ENCODE peak calls at places on chromosomes 4 and X, in eight cellular contexts. One of them, this sample, is unnamed.

GRCh38 chrX:100748133-100748532 is 16.2 kb upstream of the SYTL4 start:
- DNase-seq in AG09319: no peak
- DNase-seq in colonic mucosa: no peak
- DNase-seq in mucosa of descending colon: no peak
- DNase-seq in neural crest cell: no peak
- DNase-seq in GM20000: no peak
- DNase-seq in thoracic aorta: no peak
- DNase-seq in upper lobe of right lung: no peak
- DNase-seq in this sample: no peak

GRCh38 chr4:5979981-5980380 is 38.2 kb downstream of the C4orf50 start:
- DNase-seq in AG09319: no peak
- DNase-seq in colonic mucosa: no peak
- DNase-seq in mucosa of descending colon: no peak
- DNase-seq in neural crest cell: peak; percentile 41
- DNase-seq in GM20000: no peak
- DNase-seq in thoracic aorta: no peak
- DNase-seq in upper lobe of right lung: peak; percentile 63
- DNase-seq in this sample: no peak

GRCh38 chr4:8709729-8710360 is 117.3 kb downstream of the CPZ start:
- DNase-seq in AG09319: no peak
- DNase-seq in colonic mucosa: no peak
- DNase-seq in mucosa of descending colon: no peak
- DNase-seq in neural crest cell: no peak
- DNase-seq in GM20000: no peak
- DNase-seq in thoracic aorta: no peak
- DNase-seq in upper lobe of right lung: peak; percentile 27
- DNase-seq in this sample: no peak

GRCh38 chrX:40579880-40580536 is 762 bp upstream of the ATP6AP2 start:
- DNase-seq in AG09319: no peak
- DNase-seq in colonic mucosa: no peak
- DNase-seq in mucosa of descending colon: peak; percentile 7
- DNase-seq in neural crest cell: no peak
- DNase-seq in GM20000: no peak
- DNase-seq in thoracic aorta: no peak
- DNase-seq in upper lobe of right lung: no peak
- DNase-seq in this sample: no peak

GRCh38 chr4:46994007-46994405 is 625 bp upstream of the GABRA4 start:
- DNase-seq in AG09319: no peak
- DNase-seq in colonic mucosa: no peak
- DNase-seq in mucosa of descending colon: no peak
- DNase-seq in neural crest cell: no peak
- DNase-seq in GM20000: peak; percentile 32
- DNase-seq in thoracic aorta: no peak
- DNase-seq in upper lobe of right lung: no peak
- DNase-seq in this sample: no peak

GRCh38 chrX:12701625-12702024 is 89.6 kb upstream of the PRPS2 start:
- DNase-seq in AG09319: peak; percentile 4
- DNase-seq in colonic mucosa: peak; percentile 38
- DNase-seq in mucosa of descending colon: peak; percentile 41
- DNase-seq in neural crest cell: peak; percentile 32
- DNase-seq in GM20000: peak; percentile 44
- DNase-seq in thoracic aorta: no peak
- DNase-seq in upper lobe of right lung: peak; percentile 65
- DNase-seq in this sample: no peak

GRCh38 chrX:120136128-120136527 is 20.4 kb upstream of the RHOXF1 start:
- DNase-seq in AG09319: no peak
- DNase-seq in colonic mucosa: no peak
- DNase-seq in mucosa of descending colon: no peak
- DNase-seq in neural crest cell: no peak
- DNase-seq in GM20000: no peak
- DNase-seq in thoracic aorta: no peak
- DNase-seq in upper lobe of right lung: no peak
- DNase-seq in this sample: no peak

GRCh38 chr4:61446957-61447356 is 246.8 kb downstream of the ADGRL3 start:
- DNase-seq in AG09319: no peak
- DNase-seq in colonic mucosa: no peak
- DNase-seq in mucosa of descending colon: no peak
- DNase-seq in neural crest cell: no peak
- DNase-seq in GM20000: no peak
- DNase-seq in thoracic aorta: no peak
- DNase-seq in upper lobe of right lung: no peak
- DNase-seq in this sample: no peak

GRCh38 chr4:45063166-45063565 is 336.8 kb upstream of the GNPDA2 start:
- DNase-seq in AG09319: no peak
- DNase-seq in colonic mucosa: no peak
- DNase-seq in mucosa of descending colon: no peak
- DNase-seq in neural crest cell: no peak
- DNase-seq in GM20000: no peak
- DNase-seq in thoracic aorta: no peak
- DNase-seq in upper lobe of right lung: no peak
- DNase-seq in this sample: no peak

GRCh38 chr4:82758701-82759685 is 39.6 kb downstream of the SCD5 start:
- DNase-seq in AG09319: no peak
- DNase-seq in colonic mucosa: no peak
- DNase-seq in mucosa of descending colon: no peak
- DNase-seq in neural crest cell: no peak
- DNase-seq in GM20000: no peak
- DNase-seq in thoracic aorta: no peak
- DNase-seq in upper lobe of right lung: no peak
- DNase-seq in this sample: no peak

GRCh38 chr4:37463457-37463856 is 218.9 kb downstream of the NWD2 start:
- DNase-seq in AG09319: no peak
- DNase-seq in colonic mucosa: peak; percentile 59
- DNase-seq in mucosa of descending colon: peak; percentile 62
- DNase-seq in neural crest cell: no peak
- DNase-seq in GM20000: no peak
- DNase-seq in thoracic aorta: no peak
- DNase-seq in upper lobe of right lung: no peak
- DNase-seq in this sample: no peak

GRCh38 chrX:110003167-110004156 is 548 bp downstream of the TMEM164 start:
- DNase-seq in AG09319: no peak
- DNase-seq in colonic mucosa: no peak
- DNase-seq in mucosa of descending colon: peak; percentile 22
- DNase-seq in neural crest cell: no peak
- DNase-seq in GM20000: no peak
- DNase-seq in thoracic aorta: no peak
- DNase-seq in upper lobe of right lung: peak; percentile 68
- DNase-seq in this sample: no peak

GRCh38 chr4:153937289-153937688 is 148.4 kb upstream of the SFRP2 start:
- DNase-seq in AG09319: no peak
- DNase-seq in colonic mucosa: no peak
- DNase-seq in mucosa of descending colon: no peak
- DNase-seq in neural crest cell: no peak
- DNase-seq in GM20000: no peak
- DNase-seq in thoracic aorta: no peak
- DNase-seq in upper lobe of right lung: no peak
- DNase-seq in this sample: no peak

GRCh38 chr4:11130195-11130975 is 298.3 kb downstream of the HS3ST1 start:
- DNase-seq in AG09319: no peak
- DNase-seq in colonic mucosa: no peak
- DNase-seq in mucosa of descending colon: no peak
- DNase-seq in neural crest cell: no peak
- DNase-seq in GM20000: no peak
- DNase-seq in thoracic aorta: no peak
- DNase-seq in upper lobe of right lung: no peak
- DNase-seq in this sample: no peak

GRCh38 chr4:67522851-67523671 is 22.2 kb downstream of the CENPC start:
- DNase-seq in AG09319: no peak
- DNase-seq in colonic mucosa: no peak
- DNase-seq in mucosa of descending colon: no peak
- DNase-seq in neural crest cell: no peak
- DNase-seq in GM20000: no peak
- DNase-seq in thoracic aorta: no peak
- DNase-seq in upper lobe of right lung: no peak
- DNase-seq in this sample: no peak

GRCh38 chr4:107838138-107838618 is 13.4 kb downstream of the SGMS2 start:
- DNase-seq in AG09319: peak; percentile 70
- DNase-seq in colonic mucosa: no peak
- DNase-seq in mucosa of descending colon: no peak
- DNase-seq in neural crest cell: no peak
- DNase-seq in GM20000: no peak
- DNase-seq in thoracic aorta: no peak
- DNase-seq in upper lobe of right lung: no peak
- DNase-seq in this sample: no peak

GRCh38 chr4:80092847-80093246 is 19.8 kb upstream of the ANTXR2 start:
- DNase-seq in AG09319: no peak
- DNase-seq in colonic mucosa: no peak
- DNase-seq in mucosa of descending colon: no peak
- DNase-seq in neural crest cell: no peak
- DNase-seq in GM20000: no peak
- DNase-seq in thoracic aorta: no peak
- DNase-seq in upper lobe of right lung: no peak
- DNase-seq in this sample: no peak

GRCh38 chr4:142473218-142473959 is 372.7 kb downstream of the INPP4B start:
- DNase-seq in AG09319: no peak
- DNase-seq in colonic mucosa: no peak
- DNase-seq in mucosa of descending colon: peak; percentile 19
- DNase-seq in neural crest cell: no peak
- DNase-seq in GM20000: no peak
- DNase-seq in thoracic aorta: no peak
- DNase-seq in upper lobe of right lung: peak; percentile 59
- DNase-seq in this sample: no peak

GRCh38 chr4:2761035-2761923 is 5.1 kb upstream of the TNIP2 start:
- DNase-seq in AG09319: no peak
- DNase-seq in colonic mucosa: peak; percentile 94
- DNase-seq in mucosa of descending colon: peak; percentile 92
- DNase-seq in neural crest cell: no peak
- DNase-seq in GM20000: peak; percentile 49
- DNase-seq in thoracic aorta: no peak
- DNase-seq in upper lobe of right lung: peak; percentile 78
- DNase-seq in this sample: peak; percentile 51

GRCh38 chrX:145405012-145405411 is 157.7 kb downstream of the SPANXN1 start:
- DNase-seq in AG09319: no peak
- DNase-seq in colonic mucosa: peak; percentile 23
- DNase-seq in mucosa of descending colon: peak; percentile 33
- DNase-seq in neural crest cell: peak; percentile 31
- DNase-seq in GM20000: peak; percentile 5
- DNase-seq in thoracic aorta: no peak
- DNase-seq in upper lobe of right lung: no peak
- DNase-seq in this sample: no peak
- TF ChIP-seq CTCF in AG09319: peak; percentile 47
- TF ChIP-seq CTCF in colonic mucosa: peak; percentile 54
- TF ChIP-seq CTCF in mucosa of descending colon: peak; percentile 11
- TF ChIP-seq CTCF in neural crest cell: peak; percentile 72
- TF ChIP-seq CTCF in GM20000: no peak
- TF ChIP-seq CTCF in thoracic aorta: peak; percentile 18
- TF ChIP-seq CTCF in upper lobe of right lung: peak; percentile 48
- TF ChIP-seq CTCF in this sample: peak; percentile 80

DNA sequence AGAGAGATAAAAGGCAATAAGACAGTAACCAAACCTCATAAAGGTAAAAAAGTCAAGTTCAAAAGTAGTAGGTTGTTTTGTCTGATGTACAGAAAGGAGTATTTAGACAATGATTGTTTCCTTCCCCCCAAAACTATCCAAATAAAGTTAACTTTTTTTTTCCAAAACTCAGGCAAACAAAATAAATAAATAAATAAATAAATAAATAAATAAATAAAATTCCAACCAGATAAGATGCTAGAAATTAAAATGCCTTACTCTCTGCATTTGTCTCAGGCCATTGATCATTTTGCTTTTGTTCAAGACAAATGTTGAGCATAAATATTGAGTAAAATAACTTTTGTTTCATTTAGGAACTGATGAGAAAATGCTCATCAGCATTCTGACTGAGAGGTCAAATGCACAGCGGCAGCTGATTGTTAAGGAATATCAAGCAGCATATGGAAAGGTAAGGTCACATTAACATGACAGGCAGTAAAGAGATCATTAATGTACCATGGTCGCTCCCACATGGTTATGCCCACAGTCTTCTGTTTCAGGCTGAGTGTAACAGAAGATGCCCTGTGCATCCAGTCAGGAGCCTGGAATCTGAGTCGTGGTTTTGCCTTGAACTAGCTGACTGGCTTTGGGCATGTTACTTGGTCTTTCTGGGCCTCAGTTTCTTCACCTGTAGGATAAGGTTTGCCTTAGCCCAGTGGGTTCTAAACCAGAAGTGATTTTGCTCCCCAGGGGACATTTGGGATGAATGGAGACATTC is 27.3 kb downstream of the ANXA3 start:
- DNase-seq in AG09319: no peak
- DNase-seq in colonic mucosa: no peak
- DNase-seq in mucosa of descending colon: no peak
- DNase-seq in neural crest cell: no peak
- DNase-seq in GM20000: no peak
- DNase-seq in thoracic aorta: no peak
- DNase-seq in upper lobe of right lung: no peak
- DNase-seq in this sample: no peak
- TF ChIP-seq CTCF in AG09319: no peak
- TF ChIP-seq CTCF in colonic mucosa: no peak
- TF ChIP-seq CTCF in mucosa of descending colon: no peak
- TF ChIP-seq CTCF in neural crest cell: no peak
- TF ChIP-seq CTCF in GM20000: no peak
- TF ChIP-seq CTCF in thoracic aorta: no peak
- TF ChIP-seq CTCF in upper lobe of right lung: no peak
- TF ChIP-seq CTCF in this sample: no peak

GRCh38 chrX:82224961-82225360 is 1023.1 kb downstream of the SH3BGRL start:
- DNase-seq in AG09319: no peak
- DNase-seq in colonic mucosa: no peak
- DNase-seq in mucosa of descending colon: no peak
- DNase-seq in neural crest cell: no peak
- DNase-seq in GM20000: no peak
- DNase-seq in thoracic aorta: no peak
- DNase-seq in upper lobe of right lung: no peak
- DNase-seq in this sample: no peak

GRCh38 chrX:82232679-82233078 is 1030.8 kb downstream of the SH3BGRL start:
- DNase-seq in AG09319: no peak
- DNase-seq in colonic mucosa: no peak
- DNase-seq in mucosa of descending colon: no peak
- DNase-seq in neural crest cell: no peak
- DNase-seq in GM20000: no peak
- DNase-seq in thoracic aorta: no peak
- DNase-seq in upper lobe of right lung: no peak
- DNase-seq in this sample: peak; percentile 58

GRCh38 chrX:82230013-82230412 is 1028.1 kb downstream of the SH3BGRL start:
- DNase-seq in AG09319: no peak
- DNase-seq in colonic mucosa: no peak
- DNase-seq in mucosa of descending colon: no peak
- DNase-seq in neural crest cell: no peak
- DNase-seq in GM20000: no peak
- DNase-seq in thoracic aorta: no peak
- DNase-seq in upper lobe of right lung: no peak
- DNase-seq in this sample: no peak
- TF ChIP-seq CTCF in AG09319: no peak
- TF ChIP-seq CTCF in colonic mucosa: no peak
- TF ChIP-seq CTCF in mucosa of descending colon: no peak
- TF ChIP-seq CTCF in neural crest cell: peak; percentile 22
- TF ChIP-seq CTCF in GM20000: no peak
- TF ChIP-seq CTCF in thoracic aorta: no peak
- TF ChIP-seq CTCF in upper lobe of right lung: no peak
- TF ChIP-seq CTCF in this sample: no peak

DNA sequence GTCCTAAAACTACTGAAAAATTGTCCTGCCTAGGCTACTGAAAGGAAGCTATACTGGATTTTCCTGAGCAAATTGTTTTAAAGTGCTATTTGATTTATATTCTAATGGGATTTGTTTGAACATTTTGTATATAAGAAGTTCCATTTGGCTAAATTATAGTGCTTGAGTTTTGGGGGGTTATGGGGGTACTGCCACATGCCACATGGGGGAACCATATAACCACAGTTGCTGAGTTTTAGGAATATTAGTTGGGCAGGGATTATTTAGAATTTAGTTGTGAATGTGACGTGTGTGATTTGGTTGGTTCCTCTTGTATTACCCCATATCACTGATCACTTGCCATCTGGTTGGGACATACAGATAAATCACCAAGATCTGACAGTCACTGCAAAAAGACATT is 224.5 kb upstream of the TAPT1 start:
- DNase-seq in AG09319: no peak
- DNase-seq in colonic mucosa: no peak
- DNase-seq in mucosa of descending colon: no peak
- DNase-seq in neural crest cell: no peak
- DNase-seq in GM20000: no peak
- DNase-seq in thoracic aorta: no peak
- DNase-seq in upper lobe of right lung: no peak
- DNase-seq in this sample: no peak
- TF ChIP-seq CTCF in AG09319: peak; percentile 41
- TF ChIP-seq CTCF in colonic mucosa: no peak
- TF ChIP-seq CTCF in mucosa of descending colon: no peak
- TF ChIP-seq CTCF in neural crest cell: no peak
- TF ChIP-seq CTCF in GM20000: no peak
- TF ChIP-seq CTCF in thoracic aorta: no peak
- TF ChIP-seq CTCF in upper lobe of right lung: peak; percentile 25
- TF ChIP-seq CTCF in this sample: peak; percentile 60